ENCODE peak calls at places on chromosomes 7 and 10, in eight cellular contexts. One of them, this sample, is unnamed.

GRCh38 chr10:21497177-21497807 is 28.2 kb downstream of the SKIDA1 start:
- DNase-seq in psoas muscle: peak; percentile 92
- DNase-seq in PC-3: peak; percentile 91
- DNase-seq in heart left ventricle: peak; percentile 91
- DNase-seq in lung: peak; percentile 93
- DNase-seq in HepG2: peak; percentile 88
- DNase-seq in CD8-positive, alpha-beta T cell: peak; percentile 27
- DNase-seq in SJSA1: peak; percentile 89
- DNase-seq in this sample: peak; percentile 73

GRCh38 chr10:2477154-2477553 is 590.2 kb upstream of the PFKP start:
- DNase-seq in psoas muscle: no peak
- DNase-seq in SJSA1: no peak
- DNase-seq in lung: no peak
- DNase-seq in CD8-positive, alpha-beta T cell: no peak
- DNase-seq in HepG2: no peak
- DNase-seq in PC-3: no peak
- DNase-seq in heart left ventricle: no peak
- DNase-seq in this sample: no peak

GRCh38 chr7:51451751-51452465 is 135.3 kb upstream of the COBL start:
- DNase-seq in HepG2: no peak
- DNase-seq in SJSA1: no peak
- DNase-seq in lung: no peak
- DNase-seq in PC-3: no peak
- DNase-seq in CD8-positive, alpha-beta T cell: no peak
- DNase-seq in psoas muscle: no peak
- DNase-seq in heart left ventricle: no peak
- DNase-seq in this sample: no peak

GRCh38 chr7:31059551-31059950 is 7.4 kb downstream of the ADCYAP1R1 start:
- DNase-seq in psoas muscle: peak; percentile 66
- DNase-seq in HepG2: no peak
- DNase-seq in SJSA1: no peak
- DNase-seq in PC-3: no peak
- DNase-seq in heart left ventricle: no peak
- DNase-seq in lung: no peak
- DNase-seq in CD8-positive, alpha-beta T cell: no peak
- DNase-seq in this sample: no peak

GRCh38 chr7:867001-867405 is 9.4 kb upstream of the GET4 start:
- DNase-seq in PC-3: no peak
- DNase-seq in SJSA1: no peak
- DNase-seq in psoas muscle: peak; percentile 76
- DNase-seq in heart left ventricle: peak; percentile 61
- DNase-seq in HepG2: no peak
- DNase-seq in CD8-positive, alpha-beta T cell: no peak
- DNase-seq in lung: no peak
- DNase-seq in this sample: peak; percentile 75

GRCh38 chr10:58704226-58705200 is 191.8 kb downstream of the BICC1 start:
- DNase-seq in HepG2: no peak
- DNase-seq in SJSA1: peak; percentile 29
- DNase-seq in heart left ventricle: no peak
- DNase-seq in psoas muscle: no peak
- DNase-seq in CD8-positive, alpha-beta T cell: no peak
- DNase-seq in lung: no peak
- DNase-seq in PC-3: peak; percentile 61
- DNase-seq in this sample: no peak

GRCh38 chr10:30256084-30256483 is 93.0 kb downstream of the MTPAP start:
- DNase-seq in PC-3: no peak
- DNase-seq in psoas muscle: no peak
- DNase-seq in heart left ventricle: no peak
- DNase-seq in HepG2: no peak
- DNase-seq in lung: no peak
- DNase-seq in SJSA1: no peak
- DNase-seq in CD8-positive, alpha-beta T cell: no peak
- DNase-seq in this sample: no peak

GRCh38 chr10:78063236-78063635 is 29.6 kb downstream of the RPS24 start:
- DNase-seq in CD8-positive, alpha-beta T cell: no peak
- DNase-seq in PC-3: no peak
- DNase-seq in HepG2: peak; percentile 24
- DNase-seq in lung: no peak
- DNase-seq in psoas muscle: no peak
- DNase-seq in heart left ventricle: no peak
- DNase-seq in SJSA1: no peak
- DNase-seq in this sample: no peak

GRCh38 chr7:14521183-14521582 is 381.4 kb downstream of the DGKB start:
- DNase-seq in lung: no peak
- DNase-seq in psoas muscle: no peak
- DNase-seq in HepG2: no peak
- DNase-seq in SJSA1: no peak
- DNase-seq in CD8-positive, alpha-beta T cell: no peak
- DNase-seq in PC-3: no peak
- DNase-seq in heart left ventricle: no peak
- DNase-seq in this sample: no peak

DNA sequence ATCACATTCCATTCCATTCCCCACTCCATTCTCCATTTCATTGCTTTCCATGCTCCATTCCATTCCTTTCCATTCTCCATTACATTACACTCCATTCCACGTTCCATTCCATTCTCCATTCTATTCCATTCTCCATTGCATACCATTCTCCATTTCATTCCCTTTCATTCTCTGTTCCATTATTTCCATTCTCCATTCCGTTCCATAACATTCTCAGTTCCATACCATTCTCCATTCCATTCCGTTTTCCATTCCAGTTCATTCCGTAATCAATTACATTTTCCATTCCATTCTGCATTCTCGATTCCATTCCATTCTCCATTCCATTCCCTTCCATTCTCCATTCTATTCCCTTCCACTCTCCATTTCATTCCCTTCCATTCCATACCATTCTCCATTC is 86.4 kb downstream of the NSUN6 start:
- DNase-seq in heart left ventricle: no peak
- DNase-seq in CD8-positive, alpha-beta T cell: no peak
- DNase-seq in lung: no peak
- DNase-seq in SJSA1: no peak
- DNase-seq in PC-3: no peak
- DNase-seq in HepG2: no peak
- DNase-seq in psoas muscle: no peak
- DNase-seq in this sample: no peak
- H3K9me3 ChIP-seq in heart left ventricle: peaks cover 56% of the 10 kb centered on the region
- H3K9me3 ChIP-seq in CD8-positive, alpha-beta T cell: no peaks in the 10 kb centered on the region
- H3K9me3 ChIP-seq in lung: peaks cover 3% of the 10 kb centered on the region
- H3K9me3 ChIP-seq in SJSA1: peaks cover 2% of the 10 kb centered on the region
- H3K9me3 ChIP-seq in PC-3: no peaks in the 10 kb centered on the region
- H3K9me3 ChIP-seq in HepG2: peaks cover 94% of the 10 kb centered on the region
- H3K9me3 ChIP-seq in psoas muscle: peaks cover 24% of the 10 kb centered on the region
- H3K9me3 ChIP-seq in this sample: no peaks in the 10 kb centered on the region

DNA sequence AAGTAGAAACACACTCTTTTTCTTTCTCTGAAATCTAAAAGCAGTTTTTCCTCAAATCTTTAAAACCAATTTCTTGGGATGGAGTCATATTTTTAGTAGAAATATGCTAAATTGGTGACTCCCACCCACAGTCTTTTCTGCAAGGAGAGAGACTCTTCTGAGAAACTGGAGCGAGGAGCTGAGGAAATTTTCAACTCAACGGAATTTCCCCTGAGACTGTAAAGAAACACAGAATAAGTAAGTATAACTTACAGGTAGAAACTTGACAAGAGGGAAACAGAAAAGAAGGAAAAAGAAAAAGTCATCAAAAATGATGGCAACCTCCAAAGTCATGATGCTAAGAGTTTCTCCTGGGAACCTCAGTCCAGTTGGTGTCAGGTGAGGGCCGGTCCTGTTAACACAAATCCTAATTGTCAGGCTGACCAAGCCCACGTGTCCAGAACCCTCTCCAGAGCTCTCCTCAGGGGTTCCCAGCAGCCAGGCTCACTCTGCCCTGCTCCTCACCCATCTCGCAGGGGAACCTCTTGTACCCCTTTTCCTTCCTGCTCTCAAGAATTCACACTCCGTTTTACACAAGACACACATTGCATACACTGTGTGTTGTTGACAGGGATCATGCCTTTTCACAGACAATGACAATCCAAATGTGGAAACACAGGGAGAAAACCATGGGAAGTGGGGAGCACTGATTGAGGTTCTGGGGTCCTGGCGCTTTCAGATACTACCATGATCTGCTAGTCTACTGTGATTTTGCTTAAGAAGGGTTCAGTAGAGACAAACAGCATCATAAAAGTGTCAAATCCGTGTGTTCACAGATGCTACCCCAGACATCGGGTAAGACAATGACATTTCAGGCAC is 16.3 kb downstream of the IL2RA start:
- DNase-seq in heart left ventricle: peak; percentile 1
- DNase-seq in HepG2: no peak
- DNase-seq in lung: no peak
- DNase-seq in PC-3: no peak
- DNase-seq in CD8-positive, alpha-beta T cell: no peak
- DNase-seq in SJSA1: no peak
- DNase-seq in psoas muscle: no peak
- DNase-seq in this sample: no peak
- H3K4me3 ChIP-seq in heart left ventricle: no peak overlapping the region
- H3K4me3 ChIP-seq in HepG2: no peak overlapping the region
- H3K4me3 ChIP-seq in lung: no peak overlapping the region
- H3K4me3 ChIP-seq in PC-3: no peak overlapping the region
- H3K4me3 ChIP-seq in CD8-positive, alpha-beta T cell: no peak overlapping the region
- H3K4me3 ChIP-seq in SJSA1: no peak overlapping the region
- H3K4me3 ChIP-seq in psoas muscle: no peak overlapping the region
- H3K4me3 ChIP-seq in this sample: no peak overlapping the region

GRCh38 chr10:80487791-80488538 is 33.9 kb downstream of the TSPAN14 start:
- DNase-seq in CD8-positive, alpha-beta T cell: peak; percentile 62
- DNase-seq in psoas muscle: peak; percentile 64
- DNase-seq in lung: peak; percentile 62
- DNase-seq in heart left ventricle: no peak
- DNase-seq in SJSA1: no peak
- DNase-seq in HepG2: no peak
- DNase-seq in PC-3: no peak
- DNase-seq in this sample: no peak
- H3K9me3 ChIP-seq in CD8-positive, alpha-beta T cell: no peaks in the 10 kb centered on the region
- H3K9me3 ChIP-seq in psoas muscle: no peaks in the 10 kb centered on the region
- H3K9me3 ChIP-seq in lung: no peaks in the 10 kb centered on the region
- H3K9me3 ChIP-seq in heart left ventricle: no peaks in the 10 kb centered on the region
- H3K9me3 ChIP-seq in SJSA1: no peaks in the 10 kb centered on the region
- H3K9me3 ChIP-seq in HepG2: no peaks in the 10 kb centered on the region
- H3K9me3 ChIP-seq in PC-3: no peaks in the 10 kb centered on the region
- H3K9me3 ChIP-seq in this sample: no peaks in the 10 kb centered on the region

GRCh38 chr10:23053036-23053435 is 42.3 kb upstream of the MSRB2 start:
- DNase-seq in psoas muscle: no peak
- DNase-seq in SJSA1: no peak
- DNase-seq in HepG2: no peak
- DNase-seq in lung: peak; percentile 86
- DNase-seq in PC-3: peak; percentile 81
- DNase-seq in heart left ventricle: no peak
- DNase-seq in CD8-positive, alpha-beta T cell: no peak
- DNase-seq in this sample: no peak

GRCh38 chr10:23051855-23052309 is 43.5 kb upstream of the MSRB2 start:
- DNase-seq in SJSA1: no peak
- DNase-seq in CD8-positive, alpha-beta T cell: no peak
- DNase-seq in HepG2: no peak
- DNase-seq in lung: no peak
- DNase-seq in psoas muscle: no peak
- DNase-seq in PC-3: peak; percentile 53
- DNase-seq in heart left ventricle: no peak
- DNase-seq in this sample: no peak

GRCh38 chr10:23058366-23058765 is 37.0 kb upstream of the MSRB2 start:
- DNase-seq in PC-3: no peak
- DNase-seq in SJSA1: no peak
- DNase-seq in CD8-positive, alpha-beta T cell: no peak
- DNase-seq in psoas muscle: no peak
- DNase-seq in heart left ventricle: no peak
- DNase-seq in HepG2: no peak
- DNase-seq in lung: no peak
- DNase-seq in this sample: no peak

GRCh38 chr10:23051278-23051677 is 44.1 kb upstream of the MSRB2 start:
- DNase-seq in CD8-positive, alpha-beta T cell: no peak
- DNase-seq in PC-3: no peak
- DNase-seq in HepG2: no peak
- DNase-seq in heart left ventricle: no peak
- DNase-seq in psoas muscle: no peak
- DNase-seq in lung: no peak
- DNase-seq in SJSA1: no peak
- DNase-seq in this sample: no peak

GRCh38 chr10:23055424-23056191 is 39.8 kb upstream of the MSRB2 start:
- DNase-seq in psoas muscle: no peak
- DNase-seq in SJSA1: no peak
- DNase-seq in lung: no peak
- DNase-seq in heart left ventricle: no peak
- DNase-seq in PC-3: no peak
- DNase-seq in HepG2: no peak
- DNase-seq in CD8-positive, alpha-beta T cell: no peak
- DNase-seq in this sample: no peak
- H3K4me3 ChIP-seq in psoas muscle: no peak overlapping the region
- H3K4me3 ChIP-seq in SJSA1: no peak overlapping the region
- H3K4me3 ChIP-seq in lung: no peak overlapping the region
- H3K4me3 ChIP-seq in heart left ventricle: no peak overlapping the region
- H3K4me3 ChIP-seq in PC-3: no peak overlapping the region
- H3K4me3 ChIP-seq in HepG2: no peak overlapping the region
- H3K4me3 ChIP-seq in CD8-positive, alpha-beta T cell: no peak overlapping the region
- H3K4me3 ChIP-seq in this sample: no peak overlapping the region

DNA sequence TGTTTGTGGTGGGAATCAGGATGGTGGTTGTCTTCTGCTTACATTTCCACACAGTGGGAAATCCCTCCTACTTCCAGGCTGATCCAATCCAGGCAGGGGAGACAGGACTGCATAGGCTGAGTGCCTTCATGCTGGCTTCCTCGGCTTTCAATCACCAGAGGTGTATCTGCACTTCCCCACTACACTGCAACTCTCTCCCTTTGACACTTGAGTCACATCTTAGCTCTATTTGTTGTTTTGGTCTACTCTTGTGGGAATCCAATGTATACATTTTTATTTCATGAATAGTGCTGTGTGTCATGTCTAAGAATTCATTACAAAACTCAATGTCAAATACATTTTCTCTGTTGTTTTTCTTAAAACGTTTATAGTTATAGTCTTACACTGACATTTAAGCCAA is 735.6 kb downstream of the XPNPEP1 start:
- DNase-seq in PC-3: no peak
- DNase-seq in HepG2: no peak
- DNase-seq in SJSA1: no peak
- DNase-seq in psoas muscle: no peak
- DNase-seq in heart left ventricle: no peak
- DNase-seq in lung: no peak
- DNase-seq in CD8-positive, alpha-beta T cell: no peak
- DNase-seq in this sample: no peak
- H3K9me3 ChIP-seq in PC-3: peaks cover 15% of the 10 kb centered on the region
- H3K9me3 ChIP-seq in HepG2: peaks cover 76% of the 10 kb centered on the region
- H3K9me3 ChIP-seq in SJSA1: no peaks in the 10 kb centered on the region
- H3K9me3 ChIP-seq in psoas muscle: peaks cover 15% of the 10 kb centered on the region
- H3K9me3 ChIP-seq in heart left ventricle: peaks cover 59% of the 10 kb centered on the region
- H3K9me3 ChIP-seq in lung: no peaks in the 10 kb centered on the region
- H3K9me3 ChIP-seq in CD8-positive, alpha-beta T cell: peaks cover 6% of the 10 kb centered on the region
- H3K9me3 ChIP-seq in this sample: no peaks in the 10 kb centered on the region

This sample was measured in gastrocnemius medialis.